ENCODE peak calls at places on chromosome 14, in five cellular contexts. Q is NCI-H1417, R is NCI-H146, T is posterior cingulate gyrus, J is BE2C. U is an unnamed sample.

GRCh38 chr14:50085570-50086315 is 30.6 kb downstream of the VCPKMT start:
- DNase-seq in T (peak), R (no peak), Q (no peak), J (no peak), U (no peak)

GRCh38 chr14:26163761-26164160 is 434.1 kb downstream of the NOVA1 start:
- DNase-seq in Q (peak), R (peak), J (no peak), T (no peak), U (peak)

GRCh38 chr14:53613404-53614253 is 343.0 kb downstream of the BMP4 start:
- DNase-seq in Q (peak), T (no peak), R (peak), J (no peak), U (no peak)

GRCh38 chr14:74582910-74583581 is 29.0 kb downstream of the LTBP2 start:
- DNase-seq in R (peak), J (no peak), Q (no peak), T (peak), U (no peak)

GRCh38 chr14:20436363-20436755 is 393 bp upstream of the KLHL33 start:
- DNase-seq in R (no peak), Q (no peak), T (no peak), J (no peak), U (no peak)

GRCh38 chr14:64937821-64938193 is 4.7 kb downstream of the GPX2 start:
- DNase-seq in R (no peak), J (no peak), Q (no peak), T (no peak), U (no peak)

GRCh38 chr14:102917469-102918211 is 4.8 kb upstream of the AMN start:
- DNase-seq in J (peak), T (peak), Q (peak), R (peak), U (no peak)

GRCh38 chr14:79395061-79395460 is 816.2 kb downstream of the DIO2 start:
- DNase-seq in R (no peak), Q (no peak), J (no peak), T (no peak), U (no peak)

GRCh38 chr14:28756896-28757570 is 9.6 kb upstream of the FOXG1 start:
- DNase-seq in T (no peak), J (peak), Q (no peak), R (no peak), U (no peak)

GRCh38 chr14:73753887-73754880 is 40.0 kb upstream of the PNMA1 start:
- DNase-seq in J (no peak), T (no peak), Q (no peak), R (no peak), U (peak)

GRCh38 chr14:105168496-105168978 is at the start of gene JAG2:
- DNase-seq in Q (peak), R (peak), J (peak), T (peak), U (peak)